ENCODE peak calls at places on chromosomes 6 and 20, in seven cellular contexts. N is glutamatergic neuron, D is endothelial cell, F is NCI-H1105, Q is left cardiac atrium, E is pancreas, H is ACHN. C is an unnamed sample.

GRCh38 chr20:14951707-14952106 is 614.3 kb upstream of the FLRT3 start:
- DNase-seq in N (no peak), D (no peak), F (no peak), Q (no peak), E (no peak), H (no peak), C (peak)

GRCh38 chr20:47740225-47741184 is 44.8 kb downstream of the SULF2 start:
- DNase-seq in N (peak), D (no peak), F (peak), Q (peak), E (peak), H (no peak), C (no peak)

GRCh38 chr6:43096451-43097097 is 20.5 kb downstream of the PTK7 start:
- DNase-seq in N (no peak), D (no peak), F (no peak), Q (no peak), E (no peak), H (peak), C (no peak)

GRCh38 chr6:96156425-96156824 is 140.7 kb downstream of the FUT9 start:
- DNase-seq in N (no peak), D (no peak), F (peak), Q (no peak), E (no peak), H (no peak), C (no peak)

GRCh38 chr6:52126231-52126630 is 38.8 kb upstream of the PKHD1 start:
- DNase-seq in N (no peak), D (no peak), F (no peak), Q (no peak), E (no peak), H (no peak), C (no peak)

GRCh38 chr6:159654483-159655098 is 38.5 kb downstream of the SOD2 start:
- DNase-seq in N (no peak), D (no peak), F (peak), Q (no peak), E (no peak), H (peak), C (peak)

GRCh38 chr6:1020133-1020532 is 291.8 kb upstream of the FOXQ1 start:
- DNase-seq in N (no peak), D (no peak), F (no peak), Q (no peak), E (no peak), H (no peak), C (no peak)

GRCh38 chr20:10674684-10675455 is 1.1 kb upstream of the JAG1 start:
- DNase-seq in N (peak), D (peak), F (peak), Q (peak), E (peak), H (peak), C (peak)

GRCh38 chr20:54126809-54127655 is 46.8 kb downstream of the CYP24A1 start:
- DNase-seq in N (no peak), D (no peak), F (no peak), Q (no peak), E (no peak), H (no peak), C (no peak)

GRCh38 chr20:62656919-62657635 is 14.8 kb downstream of the SLCO4A1 start:
- DNase-seq in N (no peak), D (no peak), F (no peak), Q (no peak), E (no peak), H (no peak), C (no peak)

GRCh38 chr6:44906761-44907160 is 421.4 kb upstream of the RUNX2 start:
- DNase-seq in N (no peak), D (no peak), F (no peak), Q (no peak), E (no peak), H (no peak), C (no peak)

GRCh38 chr6:26017567-26017966 is 55.0 kb downstream of the TRIM38 start:
- DNase-seq in N (no peak), D (peak), F (no peak), Q (peak), E (peak), H (no peak), C (no peak)

GRCh38 chr6:31559958-31560696 is 12.0 kb upstream of the LTA start:
- DNase-seq in N (no peak), D (peak), F (no peak), Q (peak), E (peak), H (peak), C (no peak)

GRCh38 chr6:96528193-96528592 is 6.6 kb downstream of the UFL1 start:
- DNase-seq in N (no peak), D (no peak), F (no peak), Q (no peak), E (no peak), H (no peak), C (no peak)

GRCh38 chr6:135974416-135974815 is 122.9 kb downstream of the PDE7B start:
- DNase-seq in N (no peak), D (no peak), F (no peak), Q (no peak), E (no peak), H (no peak), C (no peak)

GRCh38 chr6:117502580-117502979 is 20.1 kb downstream of the DCBLD1 start:
- DNase-seq in N (no peak), D (no peak), F (no peak), Q (no peak), E (no peak), H (no peak), C (no peak)

GRCh38 chr6:61833176-61833716 is 452.8 kb downstream of the KHDRBS2 start:
- DNase-seq in N (no peak), D (no peak), F (no peak), Q (no peak), E (no peak), H (no peak), C (no peak)

GRCh38 chr6:148704539-148704938 is 42.3 kb upstream of the UST start:
- DNase-seq in N (no peak), D (no peak), F (no peak), Q (no peak), E (no peak), H (no peak), C (no peak)

GRCh38 chr6:154740658-154741057 is 7.4 kb downstream of the SCAF8 start:
- DNase-seq in N (no peak), D (no peak), F (no peak), Q (no peak), E (no peak), H (no peak), C (no peak)

GRCh38 chr6:2938632-2939083 is 32.7 kb downstream of the SERPINB6 start:
- DNase-seq in N (no peak), D (no peak), F (no peak), Q (no peak), E (no peak), H (no peak), C (peak)

GRCh38 chr20:818001-818664 is 15.4 kb upstream of the FAM110A start:
- DNase-seq in N (no peak), D (no peak), F (no peak), Q (no peak), E (no peak), H (no peak), C (no peak)

GRCh38 chr20:1367479-1367878 is 25.4 kb downstream of the FKBP1A start:
- DNase-seq in N (no peak), D (no peak), F (no peak), Q (no peak), E (no peak), H (no peak), C (no peak)

GRCh38 chr6:89221971-89222887 is 5.1 kb upstream of the GABRR1 start:
- DNase-seq in N (no peak), D (no peak), F (no peak), Q (no peak), E (no peak), H (no peak), C (no peak)

GRCh38 chr20:22944936-22945335 is 90.2 kb upstream of the SSTR4 start:
- DNase-seq in N (no peak), D (no peak), F (no peak), Q (no peak), E (no peak), H (no peak), C (no peak)

GRCh38 chr6:47234258-47234933 is 75.3 kb downstream of the TNFRSF21 start:
- DNase-seq in N (no peak), D (no peak), F (no peak), Q (no peak), E (no peak), H (no peak), C (no peak)

GRCh38 chr6:4640139-4640538 is 136.1 kb upstream of the CDYL start:
- DNase-seq in N (no peak), D (no peak), F (no peak), Q (no peak), E (no peak), H (no peak), C (no peak)

GRCh38 chr6:73586416-73586974 is 65.7 kb upstream of the EEF1A1 start:
- DNase-seq in N (no peak), D (no peak), F (no peak), Q (no peak), E (no peak), H (no peak), C (no peak)

GRCh38 chr20:19971121-19971520 is 46.0 kb upstream of the NAA20 start:
- DNase-seq in N (no peak), D (no peak), F (no peak), Q (no peak), E (no peak), H (no peak), C (no peak)

GRCh38 chr6:12421596-12421995 is 131.4 kb downstream of the EDN1 start:
- DNase-seq in N (no peak), D (no peak), F (no peak), Q (no peak), E (no peak), H (no peak), C (no peak)

GRCh38 chr20:57657537-57658446 is 37.6 kb upstream of the ZBP1 start:
- DNase-seq in N (peak), D (peak), F (peak), Q (peak), E (peak), H (no peak), C (peak)

GRCh38 chr6:22149501-22150490 is 147.0 kb downstream of the PRL start:
- DNase-seq in N (no peak), D (no peak), F (peak), Q (no peak), E (no peak), H (peak), C (no peak)

GRCh38 chr6:105798057-105798456 is 288.1 kb upstream of the PRDM1 start:
- DNase-seq in N (no peak), D (no peak), F (no peak), Q (no peak), E (no peak), H (no peak), C (no peak)

GRCh38 chr6:8499540-8499939 is 64.2 kb upstream of the SLC35B3 start:
- DNase-seq in N (no peak), D (peak), F (peak), Q (no peak), E (no peak), H (peak), C (peak)

GRCh38 chr20:42483694-42484303 is 705.9 kb downstream of the PTPRT start:
- DNase-seq in N (peak), D (no peak), F (peak), Q (peak), E (peak), H (peak), C (peak)

GRCh38 chr20:50015636-50015992 is 32.8 kb downstream of the SNAI1 start:
- DNase-seq in N (no peak), D (no peak), F (no peak), Q (no peak), E (no peak), H (no peak), C (no peak)

GRCh38 chr6:82988904-82989303 is 76.7 kb downstream of the UBE3D start:
- DNase-seq in N (no peak), D (no peak), F (no peak), Q (no peak), E (no peak), H (no peak), C (no peak)

GRCh38 chr20:41969656-41970055 is 351.5 kb upstream of the CHD6 start:
- DNase-seq in N (no peak), D (no peak), F (no peak), Q (no peak), E (no peak), H (no peak), C (no peak)

GRCh38 chr20:62576815-62577214 is 65.5 kb upstream of the SLCO4A1 start:
- DNase-seq in N (no peak), D (peak), F (no peak), Q (no peak), E (no peak), H (peak), C (no peak)

C was measured in HepG2.